ENCODE peak calls at places on chromosome 20, in six cellular contexts. U is hepatocyte, F is neural progenitor cell, M is fibroblast of lung, R is mammary epithelial cell, N is PC-9. X is an unnamed sample. For H3K79me2, the result is how much of the 10 kb centered on the place peaks cover.

GRCh38 chr20:43843096-43843964 is 71.3 kb upstream of the TOX2 start:
- DNase-seq in U (no peak), F (no peak), M (peak), R (peak), N (peak), X (no peak)

GRCh38 chr20:46253391-46253790 is 54.9 kb downstream of the CDH22 start:
- DNase-seq in U (no peak), F (peak), M (no peak), R (no peak), N (peak), X (no peak)

GRCh38 chr20:12966468-12967085 is 42.2 kb upstream of the SPTLC3 start:
- DNase-seq in U (peak), F (peak), M (peak), R (peak), N (no peak), X (no peak)

GRCh38 chr20:4230185-4230584 is 214.8 kb upstream of the RNF24 start:
- DNase-seq in U (no peak), F (no peak), M (no peak), R (no peak), N (no peak), X (no peak)

GRCh38 chr20:18837710-18838109 is 24.1 kb downstream of the SCP2D1 start:
- DNase-seq in U (peak), F (no peak), M (no peak), R (no peak), N (no peak), X (no peak)

GRCh38 chr20:40690836-40691565 is 2.0 kb upstream of the MAFB start:
- DNase-seq in U (no peak), F (peak), M (no peak), R (no peak), N (no peak), X (no peak)

GRCh38 chr20:34834459-34834893 is 9.0 kb upstream of the NCOA6 start:
- DNase-seq in U (peak), F (no peak), M (peak), R (peak), N (peak), X (no peak)

GRCh38 chr20:39010496-39010895 is 48.4 kb downstream of the DHX35 start:
- DNase-seq in U (no peak), F (peak), M (no peak), R (no peak), N (no peak), X (no peak)

GRCh38 chr20:43922614-43923013 is 8.0 kb downstream of the TOX2 start:
- DNase-seq in U (no peak), F (no peak), M (no peak), R (no peak), N (no peak), X (no peak)

GRCh38 chr20:34896086-34896551 is 19.7 kb downstream of the ACSS2 start:
- DNase-seq in U (no peak), F (no peak), M (no peak), R (no peak), N (no peak), X (no peak)

GRCh38 chr20:24633026-24633425 is 163.6 kb downstream of the SYNDIG1 start:
- DNase-seq in U (no peak), F (no peak), M (no peak), R (peak), N (no peak), X (no peak)

GRCh38 chr20:49824206-49824605 is 11.6 kb downstream of the SLC9A8 start:
- DNase-seq in U (no peak), F (no peak), M (no peak), R (no peak), N (no peak), X (no peak)

GRCh38 chr20:61521680-61522420 is 269.8 kb downstream of the CDH4 start:
- DNase-seq in U (no peak), F (no peak), M (no peak), R (no peak), N (no peak), X (no peak)

GRCh38 chr20:22232923-22233322 is 351.4 kb downstream of the FOXA2 start:
- DNase-seq in U (no peak), F (no peak), M (no peak), R (no peak), N (no peak), X (peak)
- H3K4me3 ChIP-seq in U (no peak), F (no peak), M (no peak), R (no peak), N (no peak), X (peak)

DNA sequence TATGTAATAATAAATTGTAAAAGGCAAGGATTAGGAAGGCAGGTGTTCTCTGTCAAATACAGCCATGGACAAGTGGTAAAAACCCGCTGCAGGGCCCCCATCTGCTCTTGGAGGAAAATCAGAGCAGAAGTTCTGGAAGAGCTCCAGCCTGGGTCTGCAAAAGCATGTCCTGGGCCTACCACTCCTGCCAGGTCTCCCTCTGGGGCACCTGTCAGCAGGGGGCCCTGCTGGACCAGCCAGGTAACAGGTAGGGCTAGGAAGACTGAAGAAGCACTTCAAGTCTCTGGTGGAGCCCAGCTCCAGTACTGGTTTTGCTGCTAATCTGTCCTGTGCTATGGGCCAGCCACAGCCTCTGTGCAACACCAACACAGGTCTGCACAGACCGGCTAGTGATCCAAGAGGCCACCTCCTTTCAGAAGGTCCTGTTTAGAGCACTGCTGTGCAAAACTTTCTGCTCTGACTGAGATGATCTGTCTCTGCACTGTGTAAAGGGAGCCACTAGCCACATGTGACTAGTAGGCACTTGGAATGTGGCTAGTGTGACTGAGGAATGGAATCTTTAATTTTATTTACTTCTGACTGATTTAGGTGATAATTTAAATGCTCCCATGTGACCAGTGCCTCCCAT is 30.2 kb downstream of the RRBP1 start:
- DNase-seq in U (peak), F (no peak), M (peak), R (no peak), N (peak), X (no peak)
- H3K79me2 ChIP-seq in U (half or more), F (under half), M (half or more), R (half or more), N (under half), X (under half)

DNA sequence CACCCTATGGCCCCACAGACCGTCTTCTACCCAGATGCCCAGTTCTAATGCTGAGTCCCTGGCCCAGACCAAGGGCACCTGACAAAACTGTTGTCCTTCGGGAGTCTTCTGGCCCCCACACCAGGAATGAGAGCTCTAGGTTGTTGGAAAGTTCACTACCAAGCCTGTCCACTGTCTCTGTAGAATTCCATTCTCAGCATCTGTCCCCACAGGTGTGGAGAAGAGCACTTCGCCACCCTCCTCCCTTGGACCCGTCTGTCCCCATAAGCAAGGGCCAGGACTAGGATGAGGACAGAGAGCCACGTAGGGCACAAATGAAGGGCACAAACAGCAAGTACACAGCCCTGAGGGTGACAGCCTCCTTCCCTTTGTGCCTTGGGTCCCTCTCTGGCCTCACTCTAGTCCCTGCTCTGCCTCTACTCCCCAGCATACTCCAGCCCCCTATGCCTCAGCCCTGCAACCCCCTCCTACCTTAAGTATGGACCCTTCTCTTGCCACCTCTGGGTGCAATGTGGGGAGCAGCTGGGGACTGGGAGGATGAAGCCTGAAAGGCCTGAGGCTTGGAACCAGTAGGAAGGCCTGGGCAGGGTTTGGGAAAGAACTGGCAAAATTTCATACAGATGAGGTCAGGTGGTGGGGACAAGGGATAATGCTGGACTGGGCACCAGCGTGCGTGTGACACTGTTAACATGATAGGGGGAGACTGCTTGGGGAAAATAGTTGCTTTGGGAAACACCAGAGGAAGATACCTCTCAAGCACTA is 4.3 kb downstream of the LZTS3 start:
- DNase-seq in U (no peak), F (no peak), M (no peak), R (no peak), N (no peak), X (no peak)
- H3K4me2 ChIP-seq in U (peak), F (no peak), M (no peak), R (no peak), N (no peak), X (no peak)

DNA sequence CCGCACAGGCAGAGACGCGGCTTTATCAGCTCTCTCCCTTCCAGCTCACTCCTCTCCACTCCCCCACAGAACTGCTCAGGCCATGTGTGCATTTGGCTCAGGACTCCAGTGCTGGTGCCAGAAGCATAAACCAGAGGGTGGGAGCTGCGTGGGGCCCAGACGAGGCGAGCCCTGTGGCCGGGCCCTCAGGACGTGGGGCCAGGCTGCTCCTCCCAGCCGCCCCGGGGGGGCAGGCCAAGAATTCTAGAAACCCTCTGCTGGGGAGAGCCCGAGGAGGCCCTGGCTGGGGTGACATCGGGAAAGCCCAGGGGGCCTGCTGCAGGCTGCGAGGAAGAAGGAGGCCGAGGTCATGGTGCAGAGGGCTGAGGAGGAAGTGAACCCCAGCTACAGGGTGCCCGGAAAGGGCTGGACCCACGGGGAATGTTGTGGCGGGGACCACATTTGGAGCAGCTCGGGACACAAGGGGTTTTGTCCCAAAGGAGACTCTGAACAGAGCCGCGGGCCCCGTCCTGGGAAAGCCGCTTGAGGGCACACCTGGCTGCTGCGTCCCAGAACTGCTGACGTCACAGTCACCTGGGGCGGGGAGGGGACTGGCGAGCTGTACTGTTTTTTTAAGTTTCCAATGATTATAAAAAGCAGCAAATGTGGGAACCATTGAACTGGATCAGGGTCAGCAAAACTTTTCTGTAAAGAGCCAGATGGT is 107.1 kb downstream of the BANF2 start:
- DNase-seq in U (peak), F (no peak), M (peak), R (no peak), N (no peak), X (no peak)
- H3K4me3 ChIP-seq in U (no peak), F (no peak), M (no peak), R (no peak), N (no peak), X (no peak)

GRCh38 chr20:47606414-47607207 is 104.9 kb downstream of the NCOA3 start:
- DNase-seq in U (no peak), F (no peak), M (no peak), R (no peak), N (no peak), X (no peak)
- H3K79me2 ChIP-seq in U (under half), F (half or more), M (under half), R (half or more), N (half or more), X (under half)

GRCh38 chr20:23047738-23048214 is 1.7 kb downstream of the THBD start:
- DNase-seq in U (no peak), F (peak), M (no peak), R (no peak), N (peak), X (no peak)

GRCh38 chr20:23049201-23049932 is at the start of gene THBD:
- DNase-seq in U (peak), F (peak), M (peak), R (peak), N (peak), X (no peak)

GRCh38 chr20:23047001-23047737 is 2.3 kb downstream of the THBD start:
- DNase-seq in U (no peak), F (no peak), M (no peak), R (peak), N (no peak), X (no peak)

GRCh38 chr20:23048283-23049200 is 930 bp downstream of the THBD start:
- DNase-seq in U (peak), F (peak), M (peak), R (peak), N (peak), X (no peak)

DNA sequence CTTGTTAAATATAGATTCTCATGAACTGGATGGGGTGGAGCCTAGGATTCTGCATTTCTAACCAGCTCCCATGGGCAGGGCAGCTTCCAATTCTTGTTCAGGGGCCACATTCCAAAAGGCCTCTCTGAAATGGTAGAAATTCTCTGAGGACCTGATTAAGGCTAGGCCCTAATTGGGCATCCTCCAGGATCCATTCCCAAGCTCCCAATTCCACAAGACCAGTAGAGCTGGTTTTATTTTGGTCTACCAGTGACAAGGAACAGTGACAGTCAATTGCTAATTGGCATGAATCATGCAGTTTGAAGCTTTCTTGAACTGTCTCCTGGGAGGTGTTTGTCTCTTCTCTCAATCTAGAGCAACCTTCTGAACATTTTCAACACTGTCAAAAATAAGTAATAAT is 3.0 kb downstream of the THBD start:
- DNase-seq in U (no peak), F (no peak), M (no peak), R (no peak), N (no peak), X (no peak)
- H3K4me2 ChIP-seq in U (peak), F (no peak), M (no peak), R (peak), N (peak), X (no peak)

GRCh38 chr20:51312480-51312783 is 230.1 kb downstream of the NFATC2 start:
- DNase-seq in U (no peak), F (no peak), M (no peak), R (no peak), N (peak), X (no peak)
- H3K4me3 ChIP-seq in U (no peak), F (no peak), M (no peak), R (no peak), N (peak), X (no peak)

X was measured in DND-41.